ENCODE peak calls at places on chromosomes 7 and 10, in ten cellular contexts. S, W, J, C, P, X, I, D, T and E are unnamed samples. For H3K4me1, the result is how much of the 10 kb centered on the place peaks cover.

GRCh38 chr10:110556993-110557601 is 10.4 kb upstream of the SMC3 start:
- DNase-seq in S (peak), W (no peak), J (peak), C (no peak), P (no peak), X (no peak), I (peak), D (peak), T (no peak), E (peak)

GRCh38 chr10:49112098-49112497 is 3.2 kb downstream of the VSTM4 start:
- DNase-seq in S (no peak), W (no peak), J (no peak), C (no peak), P (no peak), X (no peak), I (no peak), D (no peak), T (no peak), E (no peak)

GRCh38 chr7:74561898-74562613 is 95.5 kb upstream of the GTF2I start:
- DNase-seq in S (no peak), W (no peak), J (no peak), C (no peak), P (no peak), X (no peak), I (no peak), D (no peak), T (no peak), E (no peak)

GRCh38 chr7:5633161-5634106 is 148.0 kb downstream of the RNF216 start:
- DNase-seq in S (peak), W (no peak), J (no peak), C (no peak), P (no peak), X (no peak), I (no peak), D (no peak), T (no peak), E (no peak)

GRCh38 chr7:88184848-88185304 is 35.0 kb downstream of the SRI start:
- DNase-seq in S (no peak), W (peak), J (peak), C (peak), P (no peak), X (no peak), I (no peak), D (no peak), T (no peak), E (peak)

GRCh38 chr10:119302591-119303253 is 95.4 kb downstream of the GRK5 start:
- DNase-seq in S (no peak), W (no peak), J (no peak), C (no peak), P (no peak), X (no peak), I (no peak), D (no peak), T (no peak), E (no peak)

GRCh38 chr10:113524120-113524519 is 28.7 kb upstream of the HABP2 start:
- DNase-seq in S (peak), W (no peak), J (no peak), C (no peak), P (no peak), X (no peak), I (no peak), D (peak), T (no peak), E (no peak)

GRCh38 chr7:82410461-82410860 is 33.1 kb downstream of the CACNA2D1 start:
- DNase-seq in S (no peak), W (no peak), J (no peak), C (no peak), P (peak), X (no peak), I (no peak), D (no peak), T (no peak), E (no peak)

GRCh38 chr10:96285331-96285752 is 14.0 kb upstream of the BLNK start:
- DNase-seq in S (peak), W (no peak), J (no peak), C (no peak), P (no peak), X (no peak), I (no peak), D (no peak), T (no peak), E (no peak)

GRCh38 chr7:54985405-54986360 is 33.1 kb upstream of the EGFR start:
- DNase-seq in S (no peak), W (no peak), J (peak), C (peak), P (no peak), X (no peak), I (peak), D (no peak), T (no peak), E (peak)
- H3K4me1 ChIP-seq in S (under half), W (under half), J (under half), C (half or more), P (under half), X (under half), I (under half), D (under half), T (under half), E (under half)

DNA sequence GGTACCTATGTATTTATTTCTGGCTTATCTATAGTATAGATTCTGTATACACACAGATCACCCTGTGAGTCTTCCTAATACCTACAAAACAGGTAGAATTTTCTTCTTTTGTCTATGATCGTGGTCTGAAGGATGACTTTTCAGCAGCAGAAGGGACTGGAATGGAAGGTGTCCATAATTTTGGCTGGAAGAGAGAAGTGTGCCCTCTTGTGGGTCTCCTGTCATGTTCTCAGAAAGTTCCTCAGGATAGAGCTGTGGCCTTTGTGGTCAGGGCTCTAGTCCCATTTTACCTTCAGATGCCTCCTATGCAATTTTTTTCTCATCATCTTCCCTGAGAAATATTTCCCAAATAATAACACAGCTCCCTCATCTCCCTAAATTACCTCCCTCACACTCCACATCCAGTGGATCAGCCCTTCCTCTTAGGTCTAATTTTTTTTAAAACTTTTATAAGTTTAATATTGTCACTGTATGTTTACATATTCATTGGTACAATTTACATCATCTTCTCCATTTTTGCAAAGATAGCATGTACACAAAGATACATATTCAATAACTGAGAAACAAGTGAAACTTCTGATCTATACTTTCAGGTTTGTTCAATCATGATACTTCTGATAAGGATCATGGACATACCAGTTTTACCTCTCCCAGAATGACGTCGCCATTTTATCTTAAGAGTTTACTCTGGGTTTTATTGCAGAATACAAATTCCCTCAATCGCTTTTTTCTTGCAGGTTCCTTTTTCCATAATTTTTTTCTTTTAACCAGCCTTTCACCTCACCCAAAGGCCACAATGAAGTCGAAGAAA is 112.7 kb downstream of the REEP3 start:
- DNase-seq in S (no peak), W (no peak), J (peak), C (peak), P (no peak), X (no peak), I (peak), D (no peak), T (no peak), E (peak)
- TF ChIP-seq CTCF in S (peak), W (peak), J (peak), C (peak), P (peak), X (peak), I (peak), D (peak), T (peak), E (peak)

GRCh38 chr7:129947701-129948100 is 5.1 kb downstream of the UBE2H start:
- DNase-seq in S (no peak), W (no peak), J (no peak), C (no peak), P (no peak), X (no peak), I (peak), D (peak), T (peak), E (peak)
- H3K27ac ChIP-seq in S (no peak), W (peak), J (peak), C (peak), P (peak), X (peak), I (no peak), D (peak), T (peak), E (no peak)

DNA sequence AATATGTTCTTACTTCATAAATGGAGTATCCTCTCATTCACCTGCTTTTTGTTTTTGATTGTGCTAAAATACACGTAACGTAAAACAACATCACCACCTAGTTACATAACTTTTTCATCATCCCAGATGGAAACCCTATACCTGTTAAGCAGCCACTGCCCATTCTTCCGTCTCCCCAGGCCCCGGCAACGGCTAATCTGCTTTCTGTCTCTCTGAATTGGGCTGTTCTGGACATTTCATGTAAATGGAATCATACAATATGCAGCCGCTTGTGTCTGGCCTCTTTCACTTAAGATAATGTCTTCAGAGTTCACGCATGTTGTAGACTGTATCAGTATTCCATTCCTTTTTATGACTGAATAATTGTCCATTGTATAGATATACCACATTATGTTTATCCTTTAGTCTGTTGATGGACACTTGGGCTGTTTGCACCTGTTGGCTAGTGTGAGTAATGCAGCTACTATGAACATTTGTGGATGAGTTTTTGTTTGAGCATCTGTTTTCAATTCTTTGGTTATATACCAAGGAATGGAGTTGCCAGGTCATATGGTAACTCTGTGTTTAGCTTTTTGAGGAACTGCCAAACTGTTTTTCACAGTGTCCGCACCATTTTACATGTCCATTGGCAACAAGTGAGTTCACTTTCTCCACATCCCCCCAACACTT is 14.1 kb upstream of the SUN1 start:
- DNase-seq in S (no peak), W (no peak), J (peak), C (no peak), P (no peak), X (no peak), I (peak), D (no peak), T (no peak), E (no peak)
- H3K4me1 ChIP-seq in S (under half), W (under half), J (under half), C (under half), P (half or more), X (under half), I (under half), D (under half), T (half or more), E (under half)

GRCh38 chr7:7757576-7757975 is 39.2 kb upstream of the RPA3 start:
- DNase-seq in S (no peak), W (no peak), J (no peak), C (no peak), P (no peak), X (no peak), I (no peak), D (no peak), T (no peak), E (no peak)

GRCh38 chr7:7764515-7765138 is 46.2 kb upstream of the RPA3 start:
- DNase-seq in S (no peak), W (no peak), J (no peak), C (no peak), P (no peak), X (no peak), I (no peak), D (no peak), T (no peak), E (no peak)

GRCh38 chr7:7765422-7765821 is 47.0 kb upstream of the RPA3 start:
- DNase-seq in S (no peak), W (no peak), J (no peak), C (no peak), P (no peak), X (no peak), I (no peak), D (no peak), T (no peak), E (no peak)

GRCh38 chr7:7761974-7762769 is 43.8 kb upstream of the RPA3 start:
- DNase-seq in S (no peak), W (no peak), J (peak), C (no peak), P (no peak), X (no peak), I (peak), D (no peak), T (no peak), E (peak)

DNA sequence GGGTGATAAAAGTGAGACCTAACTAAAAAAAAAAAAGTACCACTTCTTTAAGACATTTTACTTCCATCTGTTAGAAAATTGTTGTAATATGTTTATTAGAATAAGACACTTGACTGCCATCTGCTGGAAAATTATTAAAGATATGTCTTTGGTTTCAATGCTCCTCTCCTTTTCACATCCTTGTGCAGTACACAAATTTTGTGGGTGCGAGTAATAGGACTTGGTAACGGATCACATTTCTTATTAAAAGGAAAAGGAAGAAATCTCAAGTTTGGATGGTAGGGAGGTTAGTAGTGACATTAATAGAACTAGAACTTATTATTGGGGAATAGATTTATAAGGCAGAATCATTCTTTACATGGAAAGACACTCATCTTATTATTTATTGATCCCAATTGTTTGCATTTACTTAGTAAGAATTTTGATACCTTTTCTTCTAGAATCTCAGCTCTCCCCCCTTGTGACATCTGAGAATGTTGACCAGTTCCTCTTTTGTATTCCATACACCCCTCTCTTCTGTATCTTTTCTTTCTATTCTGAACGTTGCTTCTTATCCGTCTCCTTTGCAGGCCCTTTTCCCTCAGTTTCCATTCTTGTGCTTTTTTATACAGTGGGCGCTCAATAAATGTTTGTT is 43.0 kb upstream of the RPA3 start:
- DNase-seq in S (no peak), W (no peak), J (peak), C (no peak), P (no peak), X (no peak), I (peak), D (no peak), T (no peak), E (no peak)
- TF ChIP-seq CTCF in S (no peak), W (peak), J (peak), C (peak), P (peak), X (peak), I (peak), D (peak), T (peak), E (peak)

GRCh38 chr10:30459283-30459682 is 25.3 kb downstream of the MAP3K8 start:
- DNase-seq in S (no peak), W (no peak), J (no peak), C (no peak), P (peak), X (peak), I (no peak), D (peak), T (no peak), E (no peak)
- H3K27ac ChIP-seq in S (no peak), W (no peak), J (no peak), C (no peak), P (peak), X (peak), I (no peak), D (peak), T (peak), E (no peak)

GRCh38 chr7:13185139-13185538 is 497.7 kb downstream of the ARL4A start:
- DNase-seq in S (no peak), W (no peak), J (no peak), C (no peak), P (no peak), X (no peak), I (no peak), D (no peak), T (no peak), E (no peak)

GRCh38 chr7:13189712-13190111 is 502.3 kb downstream of the ARL4A start:
- DNase-seq in S (no peak), W (no peak), J (no peak), C (no peak), P (no peak), X (no peak), I (no peak), D (no peak), T (no peak), E (no peak)

GRCh38 chr7:13188236-13188635 is 500.8 kb downstream of the ARL4A start:
- DNase-seq in S (no peak), W (no peak), J (no peak), C (no peak), P (no peak), X (no peak), I (no peak), D (no peak), T (no peak), E (no peak)
- H3K4me1 ChIP-seq in S (under half), W (under half), J (under half), C (under half), P (under half), X (under half), I (under half), D (under half), T (under half), E (under half)